ENCODE peak calls at places on chromosomes 11 and 22, in five cellular contexts. One of them, this sample, is unnamed.

GRCh38 chr11:112655386-112655785 is 305.8 kb upstream of the NCAM1 start:
- DNase-seq in prostate gland: no peak
- DNase-seq in cardiac muscle cell: peak
- DNase-seq in lower leg skin: peak
- DNase-seq in SK-N-SH: no peak
- DNase-seq in this sample: no peak

GRCh38 chr11:102225689-102226562 is 91.4 kb upstream of the BIRC3 start:
- DNase-seq in cardiac muscle cell: no peak
- DNase-seq in prostate gland: no peak
- DNase-seq in SK-N-SH: no peak
- DNase-seq in lower leg skin: no peak
- DNase-seq in this sample: no peak

GRCh38 chr22:36953239-36954080 is 40.0 kb downstream of the CSF2RB start:
- DNase-seq in prostate gland: no peak
- DNase-seq in SK-N-SH: no peak
- DNase-seq in cardiac muscle cell: no peak
- DNase-seq in lower leg skin: no peak
- DNase-seq in this sample: no peak

GRCh38 chr11:107457558-107458271 is at the start of gene CWF19L2:
- DNase-seq in cardiac muscle cell: peak
- DNase-seq in SK-N-SH: peak
- DNase-seq in lower leg skin: peak
- DNase-seq in prostate gland: peak
- DNase-seq in this sample: peak

GRCh38 chr11:68017858-68018729 is 8.0 kb downstream of the ALDH3B1 start:
- DNase-seq in SK-N-SH: no peak
- DNase-seq in prostate gland: no peak
- DNase-seq in cardiac muscle cell: no peak
- DNase-seq in lower leg skin: no peak
- DNase-seq in this sample: no peak

GRCh38 chr11:122162095-122162494 is 46.1 kb upstream of the BLID start:
- DNase-seq in SK-N-SH: no peak
- DNase-seq in cardiac muscle cell: no peak
- DNase-seq in prostate gland: peak
- DNase-seq in lower leg skin: no peak
- DNase-seq in this sample: no peak

GRCh38 chr11:118243161-118243560 is 9.0 kb downstream of the MPZL3 start:
- DNase-seq in SK-N-SH: no peak
- DNase-seq in prostate gland: no peak
- DNase-seq in cardiac muscle cell: no peak
- DNase-seq in lower leg skin: no peak
- DNase-seq in this sample: no peak

GRCh38 chr11:120272303-120272702 is 32.4 kb downstream of the POU2F3 start:
- DNase-seq in SK-N-SH: no peak
- DNase-seq in lower leg skin: no peak
- DNase-seq in cardiac muscle cell: no peak
- DNase-seq in prostate gland: no peak
- DNase-seq in this sample: no peak

GRCh38 chr11:117843666-117844484 is 19.3 kb upstream of the FXYD2 start:
- DNase-seq in cardiac muscle cell: peak
- DNase-seq in prostate gland: peak
- DNase-seq in SK-N-SH: peak
- DNase-seq in lower leg skin: peak
- DNase-seq in this sample: peak

GRCh38 chr11:73878771-73879170 is 2.0 kb downstream of the PAAF1 start:
- DNase-seq in prostate gland: no peak
- DNase-seq in lower leg skin: no peak
- DNase-seq in SK-N-SH: no peak
- DNase-seq in cardiac muscle cell: no peak
- DNase-seq in this sample: no peak

GRCh38 chr11:34977039-34977906 is 60.9 kb downstream of the PDHX start:
- DNase-seq in prostate gland: no peak
- DNase-seq in cardiac muscle cell: no peak
- DNase-seq in lower leg skin: no peak
- DNase-seq in SK-N-SH: no peak
- DNase-seq in this sample: no peak

GRCh38 chr11:70077411-70078094 is 564 bp upstream of the ANO1 start:
- DNase-seq in lower leg skin: peak
- DNase-seq in prostate gland: no peak
- DNase-seq in SK-N-SH: no peak
- DNase-seq in cardiac muscle cell: no peak
- DNase-seq in this sample: no peak

GRCh38 chr11:63710476-63711217 is 29.3 kb downstream of the RTN3 start:
- DNase-seq in lower leg skin: no peak
- DNase-seq in prostate gland: no peak
- DNase-seq in cardiac muscle cell: peak
- DNase-seq in SK-N-SH: no peak
- DNase-seq in this sample: no peak

GRCh38 chr22:43931771-43932170 is 8.2 kb downstream of the PNPLA3 start:
- DNase-seq in lower leg skin: no peak
- DNase-seq in prostate gland: peak
- DNase-seq in SK-N-SH: no peak
- DNase-seq in cardiac muscle cell: no peak
- DNase-seq in this sample: no peak

GRCh38 chr11:3807856-3808845 is at the start of gene PGAP2:
- DNase-seq in SK-N-SH: peak
- DNase-seq in lower leg skin: peak
- DNase-seq in cardiac muscle cell: peak
- DNase-seq in prostate gland: peak
- DNase-seq in this sample: peak

GRCh38 chr11:27705873-27706820 is 5.9 kb upstream of the BDNF start:
- DNase-seq in SK-N-SH: peak
- DNase-seq in cardiac muscle cell: peak
- DNase-seq in lower leg skin: no peak
- DNase-seq in prostate gland: no peak
- DNase-seq in this sample: no peak

GRCh38 chr22:20811171-20811570 is 37.3 kb downstream of the SERPIND1 start:
- DNase-seq in SK-N-SH: no peak
- DNase-seq in lower leg skin: peak
- DNase-seq in cardiac muscle cell: no peak
- DNase-seq in prostate gland: no peak
- DNase-seq in this sample: no peak

GRCh38 chr11:20840341-20840740 is 171.0 kb downstream of the NELL1 start:
- DNase-seq in prostate gland: peak
- DNase-seq in SK-N-SH: peak
- DNase-seq in lower leg skin: no peak
- DNase-seq in cardiac muscle cell: peak
- DNase-seq in this sample: no peak

GRCh38 chr11:1868056-1868635 is 15.3 kb downstream of the LSP1 start:
- DNase-seq in SK-N-SH: no peak
- DNase-seq in lower leg skin: no peak
- DNase-seq in prostate gland: no peak
- DNase-seq in cardiac muscle cell: no peak
- DNase-seq in this sample: no peak

GRCh38 chr11:1869427-1870325 is 16.8 kb downstream of the LSP1 start:
- DNase-seq in cardiac muscle cell: no peak
- DNase-seq in lower leg skin: no peak
- DNase-seq in prostate gland: no peak
- DNase-seq in SK-N-SH: no peak
- DNase-seq in this sample: no peak

GRCh38 chr11:1870326-1870696 is 17.4 kb downstream of the LSP1 start:
- DNase-seq in lower leg skin: no peak
- DNase-seq in SK-N-SH: no peak
- DNase-seq in prostate gland: no peak
- DNase-seq in cardiac muscle cell: no peak
- DNase-seq in this sample: no peak

GRCh38 chr11:1867381-1867780 is 14.5 kb downstream of the LSP1 start:
- DNase-seq in prostate gland: no peak
- DNase-seq in lower leg skin: no peak
- DNase-seq in SK-N-SH: no peak
- DNase-seq in cardiac muscle cell: no peak
- DNase-seq in this sample: no peak

GRCh38 chr11:1868636-1869291 is 15.9 kb downstream of the LSP1 start:
- DNase-seq in prostate gland: no peak
- DNase-seq in lower leg skin: no peak
- DNase-seq in cardiac muscle cell: no peak
- DNase-seq in SK-N-SH: no peak
- DNase-seq in this sample: no peak
- H3K4me3 ChIP-seq in prostate gland: no peak
- H3K4me3 ChIP-seq in lower leg skin: no peak
- H3K4me3 ChIP-seq in cardiac muscle cell: no peak
- H3K4me3 ChIP-seq in SK-N-SH: no peak
- H3K4me3 ChIP-seq in this sample: no peak

DNA sequence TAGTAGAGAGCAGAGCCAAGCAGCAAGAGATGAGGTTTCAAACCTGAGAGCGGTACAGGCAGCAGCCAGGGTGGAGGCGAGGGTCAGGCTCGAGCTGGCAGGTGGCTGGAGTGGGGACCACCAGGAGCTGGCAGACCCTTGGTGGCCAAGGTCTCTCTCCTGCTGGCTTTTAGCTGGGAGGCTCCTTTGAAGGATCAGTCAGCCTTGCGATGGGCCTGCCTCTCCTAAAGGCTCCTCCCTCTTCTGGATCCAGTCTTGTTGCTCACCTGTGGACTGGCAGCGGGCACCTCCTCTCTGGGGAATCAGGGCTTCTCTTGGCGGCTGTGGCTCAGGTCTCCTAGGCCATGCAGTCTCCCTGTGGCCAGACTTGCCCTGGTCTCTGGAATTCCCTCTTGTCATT is 24.8 kb downstream of the TPST2 start:
- DNase-seq in cardiac muscle cell: no peak
- DNase-seq in SK-N-SH: no peak
- DNase-seq in prostate gland: peak
- DNase-seq in lower leg skin: no peak
- DNase-seq in this sample: no peak
- H3K4me3 ChIP-seq in cardiac muscle cell: no peak
- H3K4me3 ChIP-seq in SK-N-SH: no peak
- H3K4me3 ChIP-seq in prostate gland: no peak
- H3K4me3 ChIP-seq in lower leg skin: no peak
- H3K4me3 ChIP-seq in this sample: no peak

GRCh38 chr11:114167355-114168085 is 108.0 kb downstream of the ZBTB16 start:
- DNase-seq in lower leg skin: no peak
- DNase-seq in cardiac muscle cell: no peak
- DNase-seq in SK-N-SH: no peak
- DNase-seq in prostate gland: no peak
- DNase-seq in this sample: no peak

GRCh38 chr11:114168086-114168448 is 108.6 kb downstream of the ZBTB16 start:
- DNase-seq in SK-N-SH: no peak
- DNase-seq in prostate gland: no peak
- DNase-seq in cardiac muscle cell: no peak
- DNase-seq in lower leg skin: no peak
- DNase-seq in this sample: no peak

GRCh38 chr11:114166389-114166788 is 106.9 kb downstream of the ZBTB16 start:
- DNase-seq in lower leg skin: no peak
- DNase-seq in prostate gland: no peak
- DNase-seq in SK-N-SH: no peak
- DNase-seq in cardiac muscle cell: no peak
- DNase-seq in this sample: no peak

GRCh38 chr11:114165326-114166230 is 106.1 kb downstream of the ZBTB16 start:
- DNase-seq in lower leg skin: peak
- DNase-seq in SK-N-SH: no peak
- DNase-seq in prostate gland: peak
- DNase-seq in cardiac muscle cell: no peak
- DNase-seq in this sample: no peak

DNA sequence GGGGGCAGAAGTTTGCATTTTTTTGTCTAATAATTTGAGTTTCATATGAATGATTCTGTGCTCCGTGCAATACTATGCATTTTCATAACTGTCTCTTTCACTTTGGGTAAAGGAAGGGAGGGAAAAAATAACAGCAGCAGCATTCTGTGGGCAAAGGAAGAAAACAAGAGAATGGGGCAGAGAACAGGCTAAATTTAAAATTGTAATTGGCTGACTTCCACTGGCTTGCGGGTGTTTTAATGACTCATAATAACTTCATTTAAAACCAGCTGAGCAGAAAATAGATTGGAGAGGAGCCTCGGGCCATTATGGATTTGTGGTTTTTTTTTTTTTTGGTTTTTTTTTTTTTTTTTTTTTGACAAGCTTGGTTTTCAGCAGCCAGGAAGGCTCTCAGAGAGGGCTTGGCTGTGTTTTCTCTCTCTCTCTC is 107.4 kb downstream of the ZBTB16 start:
- DNase-seq in cardiac muscle cell: no peak
- DNase-seq in lower leg skin: peak
- DNase-seq in prostate gland: peak
- DNase-seq in SK-N-SH: no peak
- DNase-seq in this sample: no peak
- H3K4me3 ChIP-seq in cardiac muscle cell: no peak
- H3K4me3 ChIP-seq in lower leg skin: no peak
- H3K4me3 ChIP-seq in prostate gland: no peak
- H3K4me3 ChIP-seq in SK-N-SH: no peak
- H3K4me3 ChIP-seq in this sample: no peak

GRCh38 chr22:35205141-35205775 is 52.0 kb upstream of the HMGXB4 start:
- DNase-seq in cardiac muscle cell: peak
- DNase-seq in SK-N-SH: no peak
- DNase-seq in prostate gland: no peak
- DNase-seq in lower leg skin: no peak
- DNase-seq in this sample: no peak
- H3K4me3 ChIP-seq in cardiac muscle cell: no peak
- H3K4me3 ChIP-seq in SK-N-SH: no peak
- H3K4me3 ChIP-seq in prostate gland: no peak
- H3K4me3 ChIP-seq in lower leg skin: no peak
- H3K4me3 ChIP-seq in this sample: no peak

GRCh38 chr11:111379500-111380136 is 543 bp upstream of the POU2AF1 start:
- DNase-seq in lower leg skin: no peak
- DNase-seq in prostate gland: no peak
- DNase-seq in SK-N-SH: no peak
- DNase-seq in cardiac muscle cell: no peak
- DNase-seq in this sample: no peak

GRCh38 chr11:111376453-111376871 is 2.6 kb downstream of the POU2AF1 start:
- DNase-seq in prostate gland: no peak
- DNase-seq in lower leg skin: no peak
- DNase-seq in cardiac muscle cell: no peak
- DNase-seq in SK-N-SH: no peak
- DNase-seq in this sample: no peak

GRCh38 chr11:111382451-111382850 is 3.4 kb upstream of the POU2AF1 start:
- DNase-seq in SK-N-SH: no peak
- DNase-seq in prostate gland: no peak
- DNase-seq in lower leg skin: no peak
- DNase-seq in cardiac muscle cell: no peak
- DNase-seq in this sample: no peak

GRCh38 chr11:111378185-111378772 is 796 bp downstream of the POU2AF1 start:
- DNase-seq in lower leg skin: no peak
- DNase-seq in SK-N-SH: no peak
- DNase-seq in cardiac muscle cell: no peak
- DNase-seq in prostate gland: peak
- DNase-seq in this sample: no peak

DNA sequence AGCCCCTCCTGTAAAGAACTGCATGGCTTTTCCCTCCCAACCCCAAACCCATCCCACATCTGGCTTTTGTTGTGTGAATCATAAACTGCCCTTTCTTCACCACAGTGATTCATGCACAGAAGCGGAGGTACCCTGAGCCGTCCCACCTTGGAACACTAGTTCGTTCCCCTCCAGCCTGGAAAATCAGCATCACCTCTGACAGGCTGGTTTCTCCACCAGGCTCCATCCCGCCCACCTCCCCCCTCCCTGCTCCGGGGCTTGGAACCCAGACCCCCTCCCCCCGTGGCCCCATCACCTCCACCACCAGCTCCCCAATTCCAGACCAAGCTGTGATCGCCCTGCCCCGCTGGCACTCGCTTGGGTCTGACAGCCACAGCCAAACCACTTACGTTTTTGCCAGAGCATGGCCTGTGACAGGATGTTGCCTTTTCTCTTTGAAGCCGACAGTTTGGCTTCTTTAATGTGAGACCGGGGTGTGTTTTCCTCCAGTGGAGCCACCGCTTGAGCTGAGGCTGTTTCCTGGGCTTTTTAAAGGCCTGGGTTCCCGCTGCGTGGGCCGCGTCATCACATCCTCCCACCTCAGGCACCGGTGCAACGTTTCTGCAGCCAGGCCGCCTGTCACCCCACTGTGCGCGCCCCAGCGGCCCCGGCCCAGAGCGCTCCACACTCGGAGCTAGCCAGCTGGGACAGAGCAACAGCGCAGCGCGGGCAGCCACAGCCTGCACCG is at the start of gene POU2AF1:
- DNase-seq in SK-N-SH: no peak
- DNase-seq in cardiac muscle cell: no peak
- DNase-seq in lower leg skin: no peak
- DNase-seq in prostate gland: no peak
- DNase-seq in this sample: peak
- H3K4me3 ChIP-seq in SK-N-SH: no peak
- H3K4me3 ChIP-seq in cardiac muscle cell: no peak
- H3K4me3 ChIP-seq in lower leg skin: no peak
- H3K4me3 ChIP-seq in prostate gland: no peak
- H3K4me3 ChIP-seq in this sample: peak

This sample was measured in effector memory CD4-positive, alpha-beta T cell.